ENCODE peak calls at places on chromosomes 12 and 14, in four cellular contexts. One of them, this sample, is unnamed.

GRCh38 chr12:19431407-19432308 is 7.6 kb upstream of the AEBP2 start:
- DNase-seq in HepG2: no peak
- DNase-seq in GM12878: peak; percentile 30
- DNase-seq in H1: no peak
- DNase-seq in this sample: no peak

GRCh38 chr12:53145383-53145782 is 35.1 kb upstream of the ZNF740 start:
- DNase-seq in GM12878: no peak
- DNase-seq in H1: no peak
- DNase-seq in HepG2: peak; percentile 84
- DNase-seq in this sample: no peak

GRCh38 chr12:108282676-108283075 is 56.4 kb downstream of the CMKLR1 start:
- DNase-seq in H1: no peak
- DNase-seq in HepG2: no peak
- DNase-seq in GM12878: no peak
- DNase-seq in this sample: no peak

GRCh38 chr14:78399316-78399889 is 229.2 kb downstream of the NRXN3 start:
- DNase-seq in GM12878: no peak
- DNase-seq in H1: peak; percentile 60
- DNase-seq in HepG2: no peak
- DNase-seq in this sample: no peak

GRCh38 chr12:60324746-60325145 is 728.9 kb downstream of the SLC16A7 start:
- DNase-seq in HepG2: no peak
- DNase-seq in GM12878: no peak
- DNase-seq in H1: no peak
- DNase-seq in this sample: no peak

GRCh38 chr12:24135158-24135850 is 185.8 kb upstream of the SOX5 start:
- DNase-seq in H1: no peak
- DNase-seq in HepG2: no peak
- DNase-seq in GM12878: no peak
- DNase-seq in this sample: no peak

GRCh38 chr14:104656014-104656714 is 33.3 kb upstream of the INF2 start:
- DNase-seq in GM12878: no peak
- DNase-seq in HepG2: no peak
- DNase-seq in H1: no peak
- DNase-seq in this sample: no peak

GRCh38 chr12:53060721-53061276 is 10.9 kb downstream of the TNS2 start:
- DNase-seq in GM12878: no peak
- DNase-seq in HepG2: no peak
- DNase-seq in H1: no peak
- DNase-seq in this sample: no peak

GRCh38 chr12:59408431-59408830 is 187.4 kb upstream of the SLC16A7 start:
- DNase-seq in GM12878: no peak
- DNase-seq in H1: no peak
- DNase-seq in HepG2: no peak
- DNase-seq in this sample: no peak

GRCh38 chr12:110741371-110741770 is 1.3 kb downstream of the PPP1CC start:
- DNase-seq in GM12878: no peak
- DNase-seq in H1: no peak
- DNase-seq in HepG2: no peak
- DNase-seq in this sample: no peak

GRCh38 chr14:71773900-71774481 is 158.2 kb upstream of the RGS6 start:
- DNase-seq in GM12878: no peak
- DNase-seq in HepG2: no peak
- DNase-seq in H1: no peak
- DNase-seq in this sample: no peak

GRCh38 chr12:43722621-43723020 is 36.0 kb downstream of the PUS7L start:
- DNase-seq in H1: no peak
- DNase-seq in GM12878: no peak
- DNase-seq in HepG2: no peak
- DNase-seq in this sample: no peak

GRCh38 chr14:67526676-67527459 is 6.2 kb upstream of the PLEKHH1 start:
- DNase-seq in HepG2: peak; percentile 43
- DNase-seq in GM12878: peak; percentile 13
- DNase-seq in H1: peak; percentile 66
- DNase-seq in this sample: peak; percentile 63

GRCh38 chr14:84340938-84341337 is 1189.0 kb upstream of the FLRT2 start:
- DNase-seq in GM12878: no peak
- DNase-seq in H1: no peak
- DNase-seq in HepG2: no peak
- DNase-seq in this sample: no peak

GRCh38 chr14:96362071-96362964 is 823 bp downstream of the ATG2B start:
- DNase-seq in H1: no peak
- DNase-seq in HepG2: peak; percentile 69
- DNase-seq in GM12878: peak; percentile 31
- DNase-seq in this sample: peak; percentile 53

GRCh38 chr12:26787125-26787495 is 45.9 kb downstream of the ITPR2 start:
- DNase-seq in H1: no peak
- DNase-seq in GM12878: no peak
- DNase-seq in HepG2: no peak
- DNase-seq in this sample: no peak

GRCh38 chr12:73599268-73599667 is 938.4 kb upstream of the ATXN7L3B start:
- DNase-seq in GM12878: no peak
- DNase-seq in HepG2: no peak
- DNase-seq in H1: no peak
- DNase-seq in this sample: no peak

GRCh38 chr12:132265056-132265800 is 64.2 kb downstream of the GALNT9 start:
- DNase-seq in H1: no peak
- DNase-seq in HepG2: no peak
- DNase-seq in GM12878: no peak
- DNase-seq in this sample: no peak

GRCh38 chr12:127120851-127121250 is 1146.1 kb upstream of the TMEM132C start:
- DNase-seq in H1: no peak
- DNase-seq in HepG2: no peak
- DNase-seq in GM12878: no peak
- DNase-seq in this sample: no peak

GRCh38 chr12:94942663-94943062 is 60.8 kb downstream of the NDUFA12 start:
- DNase-seq in HepG2: no peak
- DNase-seq in H1: no peak
- DNase-seq in GM12878: no peak
- DNase-seq in this sample: no peak

GRCh38 chr14:99389171-99389826 is 91.4 kb downstream of the SETD3 start:
- DNase-seq in GM12878: no peak
- DNase-seq in H1: peak; percentile 98
- DNase-seq in HepG2: peak; percentile 21
- DNase-seq in this sample: peak; percentile 76

GRCh38 chr14:98582276-98582675 is 689.7 kb downstream of the BCL11B start:
- DNase-seq in GM12878: no peak
- DNase-seq in HepG2: no peak
- DNase-seq in H1: no peak
- DNase-seq in this sample: no peak

GRCh38 chr12:119797090-119797489 is 80.0 kb downstream of the CIT start:
- DNase-seq in H1: no peak
- DNase-seq in GM12878: no peak
- DNase-seq in HepG2: no peak
- DNase-seq in this sample: no peak

GRCh38 chr14:69037790-69038448 is 58.8 kb upstream of the ACTN1 start:
- DNase-seq in H1: no peak
- DNase-seq in GM12878: no peak
- DNase-seq in HepG2: no peak
- DNase-seq in this sample: no peak

GRCh38 chr12:100567945-100568344 is 5.5 kb upstream of the GAS2L3 start:
- DNase-seq in HepG2: no peak
- DNase-seq in GM12878: no peak
- DNase-seq in H1: no peak
- DNase-seq in this sample: no peak

GRCh38 chr12:106978035-106978800 is 8.7 kb downstream of the MTERF2 start:
- DNase-seq in H1: no peak
- DNase-seq in GM12878: no peak
- DNase-seq in HepG2: peak; percentile 31
- DNase-seq in this sample: no peak

GRCh38 chr12:7961395-7962188 is 25.6 kb upstream of the SLC2A3 start:
- DNase-seq in GM12878: no peak
- DNase-seq in H1: no peak
- DNase-seq in HepG2: no peak
- DNase-seq in this sample: no peak

GRCh38 chr12:7959278-7960063 is 23.5 kb upstream of the SLC2A3 start:
- DNase-seq in HepG2: peak; percentile 44
- DNase-seq in GM12878: peak; percentile 70
- DNase-seq in H1: no peak
- DNase-seq in this sample: peak; percentile 8
- TF ChIP-seq SUZ12 in HepG2: no peak
- TF ChIP-seq SUZ12 in GM12878: no peak
- TF ChIP-seq SUZ12 in H1: no peak
- TF ChIP-seq SUZ12 in this sample: no peak

DNA sequence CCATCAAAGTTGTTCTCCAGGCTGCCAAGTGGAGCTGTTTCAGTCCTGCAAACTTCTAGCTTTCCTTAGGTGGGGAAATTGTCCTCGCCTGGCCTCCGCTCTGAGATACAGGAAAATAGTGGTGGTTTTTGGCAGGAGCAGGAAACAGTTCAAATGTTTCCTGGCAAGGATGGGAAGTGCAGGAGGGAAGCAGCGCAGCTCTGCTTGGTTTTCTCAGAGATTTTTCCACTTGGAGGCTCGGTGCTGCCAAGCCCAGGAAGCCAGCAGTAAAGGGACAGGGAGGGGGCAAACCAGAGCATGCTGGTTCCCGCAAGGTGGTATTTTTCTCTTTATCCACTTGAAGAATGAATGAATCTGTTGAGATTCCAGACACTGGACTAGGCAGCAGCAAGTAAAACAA is 17.0 kb downstream of the TMEM63C start:
- DNase-seq in H1: no peak
- DNase-seq in HepG2: no peak
- DNase-seq in GM12878: no peak
- DNase-seq in this sample: no peak
- TF ChIP-seq SP1 in H1: no peak
- TF ChIP-seq SP1 in HepG2: no peak
- TF ChIP-seq SP1 in GM12878: no peak
- TF ChIP-seq SP1 in this sample: no peak

GRCh38 chr14:77124345-77125274 is 17.0 kb downstream of the ZDHHC22 start:
- DNase-seq in GM12878: no peak
- DNase-seq in H1: peak; percentile 81
- DNase-seq in HepG2: no peak
- DNase-seq in this sample: peak; percentile 80
- TF ChIP-seq SUZ12 in GM12878: no peak
- TF ChIP-seq SUZ12 in H1: no peak
- TF ChIP-seq SUZ12 in HepG2: no peak
- TF ChIP-seq SUZ12 in this sample: no peak

GRCh38 chr12:104446646-104447415 is 9.9 kb upstream of the CHST11 start:
- DNase-seq in HepG2: no peak
- DNase-seq in GM12878: no peak
- DNase-seq in H1: no peak
- DNase-seq in this sample: no peak

GRCh38 chr12:104439137-104439536 is 17.6 kb upstream of the CHST11 start:
- DNase-seq in H1: no peak
- DNase-seq in HepG2: no peak
- DNase-seq in GM12878: no peak
- DNase-seq in this sample: no peak

GRCh38 chr12:104438134-104438533 is 18.6 kb upstream of the CHST11 start:
- DNase-seq in HepG2: no peak
- DNase-seq in GM12878: no peak
- DNase-seq in H1: no peak
- DNase-seq in this sample: no peak

GRCh38 chr12:104448031-104448430 is 8.7 kb upstream of the CHST11 start:
- DNase-seq in H1: no peak
- DNase-seq in GM12878: no peak
- DNase-seq in HepG2: no peak
- DNase-seq in this sample: no peak

DNA sequence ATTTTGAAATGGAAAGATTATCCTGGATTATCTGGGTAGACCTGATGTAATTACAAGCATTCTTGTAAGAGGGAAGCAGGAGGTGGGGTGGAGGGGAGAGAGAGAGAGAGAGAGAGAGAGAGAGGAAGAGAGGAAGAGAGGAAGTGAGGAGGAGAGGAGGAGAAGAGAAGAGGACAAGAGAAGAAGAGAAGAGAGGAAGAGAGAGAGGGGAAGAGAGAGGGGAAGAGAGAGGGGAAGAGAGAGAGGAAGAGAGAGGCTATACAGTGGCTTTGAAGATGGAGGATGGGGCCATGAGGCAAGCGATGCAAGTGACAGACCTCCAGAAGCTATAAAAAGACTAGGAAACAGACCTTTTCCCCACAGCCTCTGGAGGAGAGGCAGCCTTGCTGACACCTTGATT is 13.7 kb upstream of the CHST11 start:
- DNase-seq in GM12878: no peak
- DNase-seq in HepG2: no peak
- DNase-seq in H1: no peak
- DNase-seq in this sample: no peak
- TF ChIP-seq SP1 in GM12878: no peak
- TF ChIP-seq SP1 in HepG2: no peak
- TF ChIP-seq SP1 in H1: no peak
- TF ChIP-seq SP1 in this sample: no peak

GRCh38 chr14:53978194-53978593 is 21.6 kb upstream of the BMP4 start:
- DNase-seq in HepG2: no peak
- DNase-seq in H1: no peak
- DNase-seq in GM12878: no peak
- DNase-seq in this sample: no peak

GRCh38 chr14:53983112-53983511 is 26.5 kb upstream of the BMP4 start:
- DNase-seq in H1: no peak
- DNase-seq in HepG2: no peak
- DNase-seq in GM12878: no peak
- DNase-seq in this sample: no peak

GRCh38 chr14:53979141-53979673 is 22.6 kb upstream of the BMP4 start:
- DNase-seq in H1: no peak
- DNase-seq in GM12878: no peak
- DNase-seq in HepG2: peak; percentile 91
- DNase-seq in this sample: no peak

GRCh38 chr14:53982546-53982945 is 25.9 kb upstream of the BMP4 start:
- DNase-seq in H1: no peak
- DNase-seq in HepG2: peak; percentile 50
- DNase-seq in GM12878: no peak
- DNase-seq in this sample: no peak

GRCh38 chr14:53979747-53980642 is 23.4 kb upstream of the BMP4 start:
- DNase-seq in HepG2: peak; percentile 97
- DNase-seq in H1: no peak
- DNase-seq in GM12878: no peak
- DNase-seq in this sample: no peak
- TF ChIP-seq SUZ12 in HepG2: no peak
- TF ChIP-seq SUZ12 in H1: no peak
- TF ChIP-seq SUZ12 in GM12878: no peak
- TF ChIP-seq SUZ12 in this sample: no peak

GRCh38 chr12:51389302-51389999 is 1.8 kb downstream of the GALNT6 start:
- DNase-seq in GM12878: no peak
- DNase-seq in H1: no peak
- DNase-seq in HepG2: no peak
- DNase-seq in this sample: no peak
- TF ChIP-seq SP1 in GM12878: no peak
- TF ChIP-seq SP1 in H1: no peak
- TF ChIP-seq SP1 in HepG2: no peak
- TF ChIP-seq SP1 in this sample: no peak

DNA sequence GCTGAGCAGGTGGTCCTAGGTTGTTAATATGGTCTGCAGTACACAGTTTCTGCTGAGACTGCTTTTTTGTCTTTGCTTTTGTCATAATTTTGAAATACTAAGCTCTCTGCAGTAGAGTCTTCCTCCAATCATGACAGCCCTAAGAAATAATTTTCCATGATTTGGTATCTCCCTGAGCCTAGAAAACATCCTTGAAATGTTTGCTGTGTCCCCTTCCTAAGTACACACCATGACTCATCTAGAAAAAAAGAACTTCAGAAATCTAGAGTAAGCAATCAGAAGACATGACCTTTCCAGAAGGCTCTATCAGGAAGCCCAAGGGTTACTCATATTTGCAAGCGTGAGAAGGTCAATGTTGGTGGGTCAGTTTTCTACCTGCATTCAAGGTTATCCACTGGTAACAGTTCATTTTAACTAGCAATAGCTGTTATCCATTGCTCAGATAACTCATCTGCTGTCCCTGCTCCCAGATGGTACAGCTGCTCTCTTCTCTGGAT is 16.4 kb downstream of the DAD1 start:
- DNase-seq in HepG2: peak; percentile 92
- DNase-seq in GM12878: no peak
- DNase-seq in H1: no peak
- DNase-seq in this sample: no peak
- TF ChIP-seq SUZ12 in HepG2: no peak
- TF ChIP-seq SUZ12 in GM12878: no peak
- TF ChIP-seq SUZ12 in H1: no peak
- TF ChIP-seq SUZ12 in this sample: no peak